ENCODE peak calls at places on chromosomes 13 and 19, in nine cellular contexts. One of them, this sample, is unnamed. For H3K27me3 and H3K4me1, the result is how much of the 10 kb centered on the place peaks cover.

GRCh38 chr19:47190167-47190727 is 40.8 kb downstream of the BBC3 start:
- DNase-seq in uterus: peak
- DNase-seq in breast epithelium: peak
- DNase-seq in left ventricle myocardium inferior: peak
- DNase-seq in GM23248: peak
- DNase-seq in heart right ventricle: peak
- DNase-seq in HAP-1: peak
- DNase-seq in CD8-positive, alpha-beta memory T cell: peak
- DNase-seq in hepatocyte: peak
- DNase-seq in this sample: peak

GRCh38 chr19:16381756-16382401 is 57.3 kb downstream of the KLF2 start:
- DNase-seq in CD8-positive, alpha-beta memory T cell: no peak
- DNase-seq in left ventricle myocardium inferior: peak
- DNase-seq in GM23248: peak
- DNase-seq in uterus: peak
- DNase-seq in breast epithelium: no peak
- DNase-seq in hepatocyte: no peak
- DNase-seq in heart right ventricle: peak
- DNase-seq in HAP-1: no peak
- DNase-seq in this sample: peak

GRCh38 chr13:104831823-104832222 is 1703.6 kb downstream of the EFNB2 start:
- DNase-seq in uterus: no peak
- DNase-seq in left ventricle myocardium inferior: no peak
- DNase-seq in HAP-1: no peak
- DNase-seq in CD8-positive, alpha-beta memory T cell: no peak
- DNase-seq in breast epithelium: no peak
- DNase-seq in hepatocyte: no peak
- DNase-seq in GM23248: no peak
- DNase-seq in heart right ventricle: no peak
- DNase-seq in this sample: no peak

GRCh38 chr19:15562861-15563260 is 52.2 kb upstream of the CYP4F8 start:
- DNase-seq in heart right ventricle: no peak
- DNase-seq in breast epithelium: peak
- DNase-seq in CD8-positive, alpha-beta memory T cell: no peak
- DNase-seq in GM23248: peak
- DNase-seq in hepatocyte: no peak
- DNase-seq in HAP-1: peak
- DNase-seq in uterus: no peak
- DNase-seq in left ventricle myocardium inferior: no peak
- DNase-seq in this sample: no peak

GRCh38 chr13:74280795-74281490 is 146.7 kb upstream of the KLF12 start:
- DNase-seq in hepatocyte: no peak
- DNase-seq in breast epithelium: no peak
- DNase-seq in uterus: no peak
- DNase-seq in GM23248: peak
- DNase-seq in heart right ventricle: no peak
- DNase-seq in CD8-positive, alpha-beta memory T cell: no peak
- DNase-seq in left ventricle myocardium inferior: no peak
- DNase-seq in HAP-1: no peak
- DNase-seq in this sample: peak

GRCh38 chr13:103134271-103134670 is 68.1 kb upstream of the SLC10A2 start:
- DNase-seq in hepatocyte: no peak
- DNase-seq in breast epithelium: no peak
- DNase-seq in left ventricle myocardium inferior: no peak
- DNase-seq in heart right ventricle: no peak
- DNase-seq in uterus: no peak
- DNase-seq in CD8-positive, alpha-beta memory T cell: no peak
- DNase-seq in GM23248: no peak
- DNase-seq in HAP-1: no peak
- DNase-seq in this sample: no peak

GRCh38 chr19:10517760-10518443 is 655 bp upstream of the S1PR5 start:
- DNase-seq in HAP-1: peak
- DNase-seq in uterus: no peak
- DNase-seq in CD8-positive, alpha-beta memory T cell: peak
- DNase-seq in heart right ventricle: peak
- DNase-seq in breast epithelium: no peak
- DNase-seq in left ventricle myocardium inferior: no peak
- DNase-seq in GM23248: peak
- DNase-seq in hepatocyte: peak
- DNase-seq in this sample: peak

GRCh38 chr19:16303755-16304154 is 20.9 kb upstream of the KLF2 start:
- DNase-seq in CD8-positive, alpha-beta memory T cell: no peak
- DNase-seq in hepatocyte: no peak
- DNase-seq in heart right ventricle: no peak
- DNase-seq in breast epithelium: no peak
- DNase-seq in GM23248: no peak
- DNase-seq in HAP-1: no peak
- DNase-seq in left ventricle myocardium inferior: no peak
- DNase-seq in uterus: peak
- DNase-seq in this sample: peak

GRCh38 chr19:38183227-38183914 is 40.7 kb downstream of the DPF1 start:
- DNase-seq in hepatocyte: no peak
- DNase-seq in left ventricle myocardium inferior: peak
- DNase-seq in GM23248: peak
- DNase-seq in uterus: peak
- DNase-seq in heart right ventricle: peak
- DNase-seq in HAP-1: peak
- DNase-seq in CD8-positive, alpha-beta memory T cell: no peak
- DNase-seq in breast epithelium: no peak
- DNase-seq in this sample: peak

GRCh38 chr19:28358604-28359003 is 854.3 kb downstream of the UQCRFS1 start:
- DNase-seq in heart right ventricle: no peak
- DNase-seq in CD8-positive, alpha-beta memory T cell: no peak
- DNase-seq in breast epithelium: no peak
- DNase-seq in GM23248: no peak
- DNase-seq in HAP-1: no peak
- DNase-seq in uterus: no peak
- DNase-seq in left ventricle myocardium inferior: no peak
- DNase-seq in hepatocyte: no peak
- DNase-seq in this sample: no peak

GRCh38 chr19:8592231-8593009 is 15.2 kb upstream of the MYO1F start:
- DNase-seq in left ventricle myocardium inferior: peak
- DNase-seq in breast epithelium: peak
- DNase-seq in hepatocyte: peak
- DNase-seq in HAP-1: peak
- DNase-seq in CD8-positive, alpha-beta memory T cell: peak
- DNase-seq in GM23248: peak
- DNase-seq in heart right ventricle: peak
- DNase-seq in uterus: peak
- DNase-seq in this sample: peak

GRCh38 chr19:38114651-38115050 is 109.4 kb downstream of the DPF1 start:
- DNase-seq in hepatocyte: no peak
- DNase-seq in GM23248: no peak
- DNase-seq in breast epithelium: no peak
- DNase-seq in left ventricle myocardium inferior: no peak
- DNase-seq in HAP-1: no peak
- DNase-seq in heart right ventricle: no peak
- DNase-seq in CD8-positive, alpha-beta memory T cell: no peak
- DNase-seq in uterus: no peak
- DNase-seq in this sample: no peak

GRCh38 chr13:111881700-111882099 is 185.2 kb upstream of the SOX1 start:
- DNase-seq in CD8-positive, alpha-beta memory T cell: no peak
- DNase-seq in heart right ventricle: no peak
- DNase-seq in uterus: no peak
- DNase-seq in hepatocyte: no peak
- DNase-seq in breast epithelium: no peak
- DNase-seq in GM23248: no peak
- DNase-seq in HAP-1: no peak
- DNase-seq in left ventricle myocardium inferior: no peak
- DNase-seq in this sample: no peak

GRCh38 chr19:294819-295686 is 3.9 kb upstream of the PLPP2 start:
- DNase-seq in breast epithelium: peak
- DNase-seq in heart right ventricle: no peak
- DNase-seq in CD8-positive, alpha-beta memory T cell: peak
- DNase-seq in uterus: peak
- DNase-seq in left ventricle myocardium inferior: no peak
- DNase-seq in hepatocyte: peak
- DNase-seq in GM23248: peak
- DNase-seq in HAP-1: peak
- DNase-seq in this sample: peak

GRCh38 chr13:112756967-112757758 is 67.3 kb downstream of the ATP11A start:
- DNase-seq in heart right ventricle: no peak
- DNase-seq in CD8-positive, alpha-beta memory T cell: no peak
- DNase-seq in HAP-1: no peak
- DNase-seq in uterus: no peak
- DNase-seq in breast epithelium: no peak
- DNase-seq in hepatocyte: peak
- DNase-seq in left ventricle myocardium inferior: no peak
- DNase-seq in GM23248: no peak
- DNase-seq in this sample: no peak

GRCh38 chr19:40693896-40694295 is 3.4 kb upstream of the NUMBL start:
- DNase-seq in HAP-1: no peak
- DNase-seq in hepatocyte: no peak
- DNase-seq in breast epithelium: no peak
- DNase-seq in GM23248: no peak
- DNase-seq in heart right ventricle: no peak
- DNase-seq in CD8-positive, alpha-beta memory T cell: no peak
- DNase-seq in left ventricle myocardium inferior: no peak
- DNase-seq in uterus: no peak
- DNase-seq in this sample: no peak
- H3K27me3 ChIP-seq in HAP-1: under half
- H3K27me3 ChIP-seq in hepatocyte: under half
- H3K27me3 ChIP-seq in breast epithelium: under half
- H3K27me3 ChIP-seq in GM23248: under half
- H3K27me3 ChIP-seq in heart right ventricle: under half
- H3K27me3 ChIP-seq in CD8-positive, alpha-beta memory T cell: under half
- H3K27me3 ChIP-seq in left ventricle myocardium inferior: under half
- H3K27me3 ChIP-seq in uterus: under half
- H3K27me3 ChIP-seq in this sample: under half

DNA sequence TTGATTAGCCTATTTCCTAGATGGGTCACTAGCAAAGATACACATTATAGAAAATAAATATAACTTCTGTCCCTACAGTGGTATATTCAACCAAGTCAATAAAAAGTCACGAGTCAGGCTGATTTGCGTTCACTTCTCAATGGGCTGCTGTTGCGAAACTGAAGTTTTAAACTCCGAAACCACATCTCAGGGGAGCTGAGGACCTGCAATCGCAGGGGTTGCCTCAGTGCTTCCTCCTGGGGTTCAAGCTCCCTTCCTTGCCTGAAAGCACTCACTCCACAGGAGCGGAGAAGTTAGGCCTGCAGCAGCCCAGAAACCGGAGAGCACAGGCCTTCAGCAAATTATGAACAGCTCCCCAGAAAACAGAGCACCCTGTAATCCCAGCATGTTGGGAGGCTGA is 39.6 kb downstream of the RAB20 start:
- DNase-seq in HAP-1: no peak
- DNase-seq in hepatocyte: no peak
- DNase-seq in uterus: no peak
- DNase-seq in GM23248: no peak
- DNase-seq in heart right ventricle: no peak
- DNase-seq in CD8-positive, alpha-beta memory T cell: no peak
- DNase-seq in breast epithelium: no peak
- DNase-seq in left ventricle myocardium inferior: no peak
- DNase-seq in this sample: peak
- H3K4me1 ChIP-seq in HAP-1: under half
- H3K4me1 ChIP-seq in hepatocyte: under half
- H3K4me1 ChIP-seq in uterus: under half
- H3K4me1 ChIP-seq in GM23248: under half
- H3K4me1 ChIP-seq in heart right ventricle: half or more
- H3K4me1 ChIP-seq in CD8-positive, alpha-beta memory T cell: under half
- H3K4me1 ChIP-seq in breast epithelium: under half
- H3K4me1 ChIP-seq in left ventricle myocardium inferior: half or more
- H3K4me1 ChIP-seq in this sample: under half

GRCh38 chr13:33014291-33014690 is 1.9 kb upstream of the KL start:
- DNase-seq in HAP-1: no peak
- DNase-seq in breast epithelium: no peak
- DNase-seq in heart right ventricle: no peak
- DNase-seq in hepatocyte: no peak
- DNase-seq in uterus: no peak
- DNase-seq in left ventricle myocardium inferior: no peak
- DNase-seq in GM23248: no peak
- DNase-seq in CD8-positive, alpha-beta memory T cell: no peak
- DNase-seq in this sample: peak
- H3K27me3 ChIP-seq in HAP-1: under half
- H3K27me3 ChIP-seq in breast epithelium: under half
- H3K27me3 ChIP-seq in heart right ventricle: under half
- H3K27me3 ChIP-seq in hepatocyte: under half
- H3K27me3 ChIP-seq in uterus: under half
- H3K27me3 ChIP-seq in left ventricle myocardium inferior: under half
- H3K27me3 ChIP-seq in GM23248: under half
- H3K27me3 ChIP-seq in CD8-positive, alpha-beta memory T cell: under half
- H3K27me3 ChIP-seq in this sample: half or more

GRCh38 chr19:1336079-1336684 is 47.5 kb upstream of the NDUFS7 start:
- DNase-seq in left ventricle myocardium inferior: no peak
- DNase-seq in HAP-1: no peak
- DNase-seq in heart right ventricle: no peak
- DNase-seq in uterus: no peak
- DNase-seq in GM23248: no peak
- DNase-seq in hepatocyte: no peak
- DNase-seq in CD8-positive, alpha-beta memory T cell: no peak
- DNase-seq in breast epithelium: no peak
- DNase-seq in this sample: no peak

GRCh38 chr19:1343026-1343425 is 40.7 kb upstream of the NDUFS7 start:
- DNase-seq in GM23248: peak
- DNase-seq in heart right ventricle: no peak
- DNase-seq in breast epithelium: no peak
- DNase-seq in hepatocyte: peak
- DNase-seq in uterus: no peak
- DNase-seq in HAP-1: no peak
- DNase-seq in left ventricle myocardium inferior: no peak
- DNase-seq in CD8-positive, alpha-beta memory T cell: no peak
- DNase-seq in this sample: no peak

GRCh38 chr19:1340681-1341469 is 42.8 kb upstream of the NDUFS7 start:
- DNase-seq in uterus: no peak
- DNase-seq in breast epithelium: no peak
- DNase-seq in HAP-1: no peak
- DNase-seq in heart right ventricle: no peak
- DNase-seq in CD8-positive, alpha-beta memory T cell: no peak
- DNase-seq in hepatocyte: no peak
- DNase-seq in left ventricle myocardium inferior: no peak
- DNase-seq in GM23248: no peak
- DNase-seq in this sample: no peak
- H3K4me1 ChIP-seq in uterus: under half
- H3K4me1 ChIP-seq in breast epithelium: under half
- H3K4me1 ChIP-seq in HAP-1: under half
- H3K4me1 ChIP-seq in heart right ventricle: under half
- H3K4me1 ChIP-seq in CD8-positive, alpha-beta memory T cell: under half
- H3K4me1 ChIP-seq in hepatocyte: under half
- H3K4me1 ChIP-seq in left ventricle myocardium inferior: under half
- H3K4me1 ChIP-seq in GM23248: under half
- H3K4me1 ChIP-seq in this sample: under half

GRCh38 chr19:1671716-1672037 is 19.3 kb upstream of the TCF3 start:
- DNase-seq in hepatocyte: no peak
- DNase-seq in CD8-positive, alpha-beta memory T cell: no peak
- DNase-seq in uterus: no peak
- DNase-seq in left ventricle myocardium inferior: no peak
- DNase-seq in heart right ventricle: no peak
- DNase-seq in breast epithelium: no peak
- DNase-seq in HAP-1: peak
- DNase-seq in GM23248: no peak
- DNase-seq in this sample: peak
- H3K27me3 ChIP-seq in hepatocyte: half or more
- H3K27me3 ChIP-seq in CD8-positive, alpha-beta memory T cell: under half
- H3K27me3 ChIP-seq in uterus: half or more
- H3K27me3 ChIP-seq in left ventricle myocardium inferior: half or more
- H3K27me3 ChIP-seq in heart right ventricle: half or more
- H3K27me3 ChIP-seq in breast epithelium: half or more
- H3K27me3 ChIP-seq in HAP-1: under half
- H3K27me3 ChIP-seq in GM23248: under half
- H3K27me3 ChIP-seq in this sample: under half